ENCODE peak calls at places on chromosome 21, in five cellular contexts. X is mesothelial cell of epicardium, R is WERI-Rb-1, A is HepG2, B is neural crest cell. F is an unnamed sample.

GRCh38 chr21:37072239-37072987 is 458 bp downstream of the PIGP start:
- DNase-seq in B (no peak), R (peak), X (peak), A (no peak), F (no peak)

GRCh38 chr21:18155508-18156193 is 89.0 kb upstream of the CHODL start:
- DNase-seq in X (no peak), B (no peak), A (no peak), R (no peak), F (no peak)

GRCh38 chr21:28762357-28762735 is 230.3 kb downstream of the LTN1 start:
- DNase-seq in A (no peak), R (no peak), B (no peak), X (no peak), F (no peak)

GRCh38 chr21:37564341-37564923 is 197.9 kb downstream of the DYRK1A start:
- DNase-seq in A (peak), X (no peak), B (no peak), R (peak), F (peak)

GRCh38 chr21:38095220-38095619 is 161.6 kb upstream of the KCNJ15 start:
- DNase-seq in A (no peak), X (no peak), B (no peak), R (no peak), F (no peak)

GRCh38 chr21:34180826-34181359 is 107.5 kb downstream of the MRPS6 start:
- DNase-seq in X (no peak), A (peak), R (no peak), B (peak), F (no peak)

GRCh38 chr21:14058566-14058965 is 152.2 kb downstream of the LIPI start:
- DNase-seq in X (no peak), R (no peak), B (no peak), A (no peak), F (no peak)

GRCh38 chr21:37249112-37249904 is 17.8 kb downstream of the VPS26C start:
- DNase-seq in R (no peak), X (no peak), B (no peak), A (no peak), F (no peak)

GRCh38 chr21:27807596-27807995 is 840.7 kb upstream of the ADAMTS5 start:
- DNase-seq in X (no peak), B (no peak), A (no peak), R (no peak), F (no peak)

GRCh38 chr21:39263372-39263771 is 50.1 kb downstream of the BRWD1 start:
- DNase-seq in R (no peak), B (no peak), A (no peak), X (no peak), F (no peak)

GRCh38 chr21:28509031-28509430 is 483.6 kb downstream of the LTN1 start:
- DNase-seq in X (no peak), A (no peak), R (peak), B (no peak), F (no peak)

GRCh38 chr21:32348604-32349332 is 44.0 kb downstream of the URB1 start:
- DNase-seq in A (no peak), X (no peak), B (no peak), R (no peak), F (no peak)

GRCh38 chr21:26826801-26827200 is 18.4 kb downstream of the ADAMTS1 start:
- DNase-seq in X (no peak), A (no peak), B (no peak), R (no peak), F (no peak)

GRCh38 chr21:34073749-34074282 is 438 bp downstream of the MRPS6 start:
- DNase-seq in B (peak), R (no peak), A (no peak), X (no peak), F (peak)

GRCh38 chr21:38384246-38384576 is 114.1 kb downstream of the ERG start:
- DNase-seq in B (no peak), X (no peak), A (no peak), R (no peak), F (no peak)

GRCh38 chr21:39073063-39073462 is 110.2 kb downstream of the PSMG1 start:
- DNase-seq in X (no peak), A (no peak), R (no peak), B (no peak), F (no peak)

GRCh38 chr21:34022557-34023335 is 50.6 kb upstream of the MRPS6 start:
- DNase-seq in R (no peak), B (no peak), A (no peak), X (no peak), F (no peak)

GRCh38 chr21:28943631-28944030 is 49.0 kb downstream of the LTN1 start:
- DNase-seq in R (no peak), X (no peak), A (no peak), B (no peak), F (no peak)

GRCh38 chr21:42799516-42799915 is 79.8 kb downstream of the WDR4 start:
- DNase-seq in R (no peak), A (no peak), X (no peak), B (no peak), F (no peak)

GRCh38 chr21:37631319-37632117 is 264.9 kb downstream of the DYRK1A start:
- DNase-seq in B (no peak), A (no peak), R (no peak), X (no peak), F (no peak)

GRCh38 chr21:28712396-28712795 is 280.3 kb downstream of the LTN1 start:
- DNase-seq in X (no peak), B (no peak), A (no peak), R (no peak), F (no peak)

GRCh38 chr21:26448751-26449150 is 124.3 kb downstream of the CYYR1 start:
- DNase-seq in X (no peak), R (no peak), A (no peak), B (no peak), F (no peak)

GRCh38 chr21:39385299-39386145 is 36.6 kb upstream of the HMGN1 start:
- DNase-seq in B (no peak), X (no peak), A (peak), R (peak), F (peak)

GRCh38 chr21:33234618-33235520 is 5.1 kb downstream of the IFNAR2 start:
- DNase-seq in B (no peak), R (no peak), A (no peak), X (no peak), F (no peak)

GRCh38 chr21:42983869-42984268 is 9.5 kb downstream of the PKNOX1 start:
- DNase-seq in R (no peak), B (no peak), X (no peak), A (no peak), F (no peak)

GRCh38 chr21:31732538-31732864 is 583 bp upstream of the SCAF4 start:
- DNase-seq in A (peak), B (no peak), X (no peak), R (no peak), F (no peak)

GRCh38 chr21:32141009-32141357 is 137.9 kb downstream of the MIS18A start:
- DNase-seq in X (no peak), A (no peak), B (no peak), R (no peak), F (no peak)

GRCh38 chr21:35672313-35672712 is 388.0 kb downstream of the SETD4 start:
- DNase-seq in X (no peak), R (no peak), A (no peak), B (no peak), F (no peak)

GRCh38 chr21:35677298-35677841 is 383.0 kb downstream of the SETD4 start:
- DNase-seq in R (no peak), X (no peak), B (no peak), A (peak), F (no peak)

GRCh38 chr21:35674272-35674671 is 386.1 kb downstream of the SETD4 start:
- DNase-seq in R (no peak), A (no peak), X (no peak), B (no peak), F (no peak)

GRCh38 chr21:35678393-35678792 is 381.9 kb downstream of the SETD4 start:
- DNase-seq in A (no peak), R (no peak), B (no peak), X (no peak), F (no peak)

GRCh38 chr21:35674895-35675470 is 385.3 kb downstream of the SETD4 start:
- DNase-seq in B (no peak), X (no peak), A (no peak), R (no peak), F (no peak)
- TF ChIP-seq CTCF in B (no peak), X (no peak), A (no peak), R (no peak), F (no peak)

DNA sequence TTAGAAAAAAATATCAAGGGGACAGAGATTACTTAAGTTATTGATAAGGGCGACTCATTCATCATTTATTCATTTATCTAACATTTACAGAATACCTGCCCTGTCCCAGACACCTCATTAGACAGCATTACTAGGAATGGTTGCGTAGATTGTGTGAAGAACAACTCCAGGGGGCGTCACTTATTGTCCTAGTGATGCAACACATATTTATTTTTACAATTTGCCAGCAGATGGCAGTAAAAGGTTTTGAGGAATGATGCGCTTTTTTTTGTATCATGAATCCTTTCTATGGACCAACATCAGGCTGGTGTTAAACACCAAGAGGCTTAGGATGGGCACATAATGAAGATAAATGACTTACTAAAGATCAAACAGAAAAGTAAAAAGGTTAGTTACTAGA is 5.5 kb downstream of the NCAM2 start:
- DNase-seq in A (peak), X (no peak), R (peak), B (no peak), F (peak)
- TF ChIP-seq CTCF in A (peak), X (peak), R (peak), B (peak), F (peak)

GRCh38 chr21:45641480-45642035 is 2.0 kb upstream of the PCBP3 start:
- DNase-seq in R (no peak), A (no peak), X (no peak), B (no peak), F (no peak)
- TF ChIP-seq CTCF in R (no peak), A (no peak), X (no peak), B (no peak), F (no peak)

DNA sequence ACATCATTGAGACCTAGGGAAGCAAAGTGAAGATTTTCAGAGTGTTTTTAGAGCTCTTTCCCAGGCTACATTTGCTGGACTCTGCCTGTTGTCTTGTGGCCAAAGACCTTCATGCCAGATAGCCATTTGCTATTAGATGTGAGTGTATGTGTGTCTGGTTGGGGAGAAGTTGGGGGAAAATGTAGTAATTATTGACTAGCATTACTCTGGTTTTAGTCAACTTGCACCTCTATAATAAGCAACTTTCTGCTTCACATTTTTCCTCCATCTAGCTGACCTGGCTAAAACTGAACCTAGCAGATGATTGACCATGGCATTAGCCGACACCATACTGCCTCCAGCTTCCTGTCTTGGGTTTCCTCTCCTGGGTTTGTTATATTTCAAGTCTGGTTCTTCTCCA is 239.1 kb downstream of the USP25 start:
- DNase-seq in R (no peak), A (no peak), B (no peak), X (no peak), F (no peak)
- TF ChIP-seq CTCF in R (no peak), A (no peak), B (no peak), X (no peak), F (no peak)

DNA sequence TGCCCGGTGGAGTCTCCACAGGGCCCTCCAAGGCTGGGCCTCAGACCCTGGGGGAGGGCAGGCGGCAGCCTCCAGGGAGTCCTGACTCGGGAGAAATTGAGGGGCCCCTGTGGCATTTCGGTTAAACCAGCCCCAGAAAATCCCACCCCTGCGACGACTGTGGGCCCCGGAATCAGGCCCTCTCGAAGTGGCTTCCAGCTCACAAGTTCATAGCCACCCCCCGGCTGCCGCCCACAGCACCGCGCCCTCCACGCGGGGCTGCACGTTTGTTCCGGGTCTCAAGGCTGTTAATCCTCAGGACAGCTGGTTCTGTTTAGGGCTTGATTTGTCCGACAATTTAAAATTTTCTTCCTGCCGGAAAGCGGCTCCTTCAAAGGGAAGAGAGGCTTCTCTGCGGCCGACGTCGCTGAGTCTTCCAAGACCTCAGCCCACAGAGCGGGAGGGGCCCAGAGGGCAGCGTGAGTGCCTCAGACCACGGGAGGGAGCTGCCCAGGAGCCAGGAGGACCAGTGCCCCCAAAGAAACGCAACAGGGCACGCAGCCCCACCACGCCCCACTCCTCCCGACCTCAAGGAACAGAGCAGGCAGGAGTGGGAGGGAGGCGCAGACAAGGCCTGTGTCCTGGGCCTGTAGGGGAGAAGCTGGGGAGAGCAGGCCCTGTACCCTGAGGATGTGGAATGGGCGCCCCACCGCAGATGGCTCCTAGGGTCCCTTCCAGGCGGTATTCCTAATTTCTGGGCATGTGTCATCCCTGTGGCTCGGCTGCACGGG is 14.5 kb upstream of the COL6A2 start:
- DNase-seq in A (no peak), B (no peak), R (no peak), X (no peak), F (no peak)
- TF ChIP-seq CTCF in A (no peak), B (no peak), R (no peak), X (no peak), F (no peak)

GRCh38 chr21:40964691-40965090 is 117.7 kb upstream of the DSCAM start:
- DNase-seq in X (no peak), B (no peak), A (no peak), R (no peak), F (no peak)
- TF ChIP-seq CTCF in X (no peak), B (no peak), A (no peak), R (no peak), F (no peak)

GRCh38 chr21:35217504-35218060 is 168.5 kb upstream of the RUNX1 start:
- DNase-seq in X (no peak), R (no peak), B (no peak), A (peak), F (no peak)
- TF ChIP-seq CTCF in X (no peak), R (no peak), B (no peak), A (no peak), F (no peak)

DNA sequence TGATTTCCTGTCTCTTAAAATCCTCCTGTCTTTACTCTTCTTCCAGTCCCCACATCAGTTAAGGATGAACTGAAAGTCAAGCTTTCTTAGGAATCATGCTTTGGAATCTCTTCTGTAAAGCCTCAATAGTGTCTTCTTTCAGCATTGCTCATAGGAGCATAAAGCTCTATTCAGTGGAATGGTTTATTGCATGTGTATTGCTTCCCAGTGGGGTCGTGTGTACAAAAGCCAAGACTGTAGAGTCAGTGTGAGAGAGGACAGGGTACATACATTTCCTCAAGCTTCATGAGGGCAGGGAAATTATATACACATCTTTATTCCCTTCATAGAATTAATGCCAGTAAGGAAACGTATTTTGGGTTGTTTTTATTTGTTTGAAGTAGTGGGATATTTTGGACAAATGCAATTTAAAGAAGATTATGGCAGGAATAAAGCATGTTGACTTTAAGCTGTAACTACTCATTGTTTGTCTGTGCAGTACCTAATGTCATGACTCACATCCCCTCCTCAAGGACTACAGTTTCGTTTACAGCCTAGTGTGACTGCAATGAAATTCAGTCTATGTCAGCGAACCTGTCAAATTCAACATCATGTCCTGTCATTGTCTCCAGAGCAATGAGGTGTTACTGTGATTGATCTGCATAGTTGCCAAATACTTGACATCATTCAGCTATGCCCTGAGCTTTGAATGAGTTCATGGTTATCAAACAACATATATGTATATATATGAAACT is 2164.2 kb downstream of the NCAM2 start:
- DNase-seq in A (no peak), R (no peak), X (no peak), B (no peak), F (no peak)
- TF ChIP-seq CTCF in A (no peak), R (no peak), X (no peak), B (no peak), F (no peak)

DNA sequence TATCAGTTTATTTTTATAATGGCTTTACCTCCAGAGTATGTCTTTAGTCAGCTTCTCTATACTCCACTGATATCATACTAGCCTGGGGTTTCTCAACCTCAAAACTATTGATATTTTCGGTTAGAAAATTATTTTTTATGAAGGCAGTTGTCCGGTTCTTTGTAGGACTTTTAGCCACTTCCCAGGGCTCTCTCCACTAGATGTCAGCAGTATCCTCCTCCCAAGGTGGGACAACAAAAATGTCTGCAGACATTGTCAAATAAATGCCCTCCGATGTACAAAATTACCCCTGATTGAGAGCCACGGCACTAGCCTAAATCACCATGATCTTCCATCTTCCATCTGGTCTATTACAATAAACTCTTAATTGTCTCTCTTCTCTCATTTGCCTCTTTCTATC is 4.1 kb upstream of the GRIK1 start:
- DNase-seq in R (peak), X (no peak), A (no peak), B (no peak), F (peak)
- TF ChIP-seq CTCF in R (peak), X (no peak), A (no peak), B (peak), F (no peak)

DNA sequence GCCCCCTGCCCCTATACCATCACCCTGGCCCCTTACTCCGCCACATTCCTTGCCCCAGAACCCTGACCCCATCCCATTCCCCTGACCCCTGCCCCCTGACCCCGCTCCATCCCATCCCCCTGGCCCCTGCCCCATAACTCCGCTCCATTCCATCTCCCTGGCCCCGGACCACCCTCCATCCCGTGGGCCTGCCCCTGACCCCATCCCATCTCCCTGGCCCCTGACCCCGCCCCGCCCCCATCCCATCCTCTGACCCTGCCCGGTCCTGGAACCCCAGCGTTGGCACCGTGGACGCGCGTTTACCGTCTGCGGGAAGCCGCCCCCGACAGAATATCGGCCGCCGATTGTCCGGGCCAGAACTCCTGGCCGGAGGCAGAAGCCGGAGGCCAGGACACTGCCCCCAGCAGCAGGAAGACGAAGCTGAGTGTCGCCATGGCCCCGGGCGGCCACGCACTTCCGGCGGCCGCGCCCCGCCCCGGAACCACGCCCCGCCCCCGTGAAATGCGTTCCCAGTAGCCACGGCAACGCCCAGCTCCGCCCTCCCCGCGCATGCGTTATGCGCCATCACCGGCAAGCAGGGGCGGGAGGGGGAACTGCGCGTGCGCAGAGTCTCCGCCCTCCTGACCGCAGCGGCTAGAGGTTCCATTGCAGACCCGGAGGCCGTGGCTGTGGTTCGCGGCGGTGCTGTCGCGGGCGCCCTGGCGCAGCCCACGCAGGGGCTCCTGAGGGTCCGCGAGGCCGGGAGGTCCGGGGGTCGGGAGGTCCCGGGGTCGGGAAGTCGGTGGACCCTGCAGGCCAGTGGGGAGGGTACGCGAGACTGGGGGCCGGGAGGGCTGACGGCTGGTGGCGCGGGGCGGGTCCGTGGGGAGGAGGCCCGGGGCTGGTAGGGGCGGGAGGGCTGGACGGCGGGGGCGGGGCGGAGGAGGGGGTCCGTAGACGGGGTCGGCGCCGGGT is at the start of gene POFUT2:
- DNase-seq in X (peak), R (peak), A (peak), B (peak), F (peak)
- TF ChIP-seq CTCF in X (no peak), R (peak), A (no peak), B (no peak), F (no peak)